ENCODE peak calls at places on chromosomes 6 and 20, in nine cellular contexts. One of them, this sample, is unnamed.
A peak's percentile ranks its signal among the peaks of the same experiment; 100 is the strongest.

GRCh38 chr20:60138263-60139127 is 180.3 kb downstream of the CDH26 start:
- DNase-seq in astrocyte of the spinal cord: peak; percentile 26
- DNase-seq in neural crest cell: no peak
- DNase-seq in heart left ventricle: peak; percentile 60
- DNase-seq in omental fat pad: no peak
- DNase-seq in pancreas: peak; percentile 49
- DNase-seq in choroid plexus epithelial cell: peak; percentile 32
- DNase-seq in AG09319: no peak
- DNase-seq in WTC11: no peak
- DNase-seq in this sample: no peak

GRCh38 chr6:138257638-138258040 is 39.3 kb upstream of the PBOV1 start:
- DNase-seq in heart left ventricle: no peak
- DNase-seq in WTC11: no peak
- DNase-seq in astrocyte of the spinal cord: no peak
- DNase-seq in neural crest cell: no peak
- DNase-seq in omental fat pad: no peak
- DNase-seq in pancreas: no peak
- DNase-seq in choroid plexus epithelial cell: no peak
- DNase-seq in AG09319: no peak
- DNase-seq in this sample: no peak

GRCh38 chr6:52304917-52305316 is 20.4 kb upstream of the MCM3 start:
- DNase-seq in neural crest cell: no peak
- DNase-seq in WTC11: no peak
- DNase-seq in AG09319: no peak
- DNase-seq in omental fat pad: no peak
- DNase-seq in heart left ventricle: no peak
- DNase-seq in pancreas: no peak
- DNase-seq in choroid plexus epithelial cell: peak; percentile 64
- DNase-seq in astrocyte of the spinal cord: peak; percentile 33
- DNase-seq in this sample: no peak

GRCh38 chr6:48973486-48973885 is 489.6 kb downstream of the MMUT start:
- DNase-seq in heart left ventricle: no peak
- DNase-seq in AG09319: no peak
- DNase-seq in choroid plexus epithelial cell: peak; percentile 60
- DNase-seq in astrocyte of the spinal cord: no peak
- DNase-seq in pancreas: no peak
- DNase-seq in WTC11: no peak
- DNase-seq in omental fat pad: no peak
- DNase-seq in neural crest cell: no peak
- DNase-seq in this sample: no peak

GRCh38 chr6:41424370-41425058 is 89.1 kb downstream of the NCR2 start:
- DNase-seq in omental fat pad: peak; percentile 95
- DNase-seq in astrocyte of the spinal cord: peak; percentile 80
- DNase-seq in heart left ventricle: peak; percentile 73
- DNase-seq in choroid plexus epithelial cell: peak; percentile 90
- DNase-seq in AG09319: peak; percentile 31
- DNase-seq in neural crest cell: peak; percentile 97
- DNase-seq in pancreas: peak; percentile 84
- DNase-seq in WTC11: peak; percentile 91
- DNase-seq in this sample: no peak

GRCh38 chr20:8187740-8188139 is 55.7 kb downstream of the PLCB1 start:
- DNase-seq in AG09319: no peak
- DNase-seq in pancreas: no peak
- DNase-seq in astrocyte of the spinal cord: no peak
- DNase-seq in neural crest cell: no peak
- DNase-seq in WTC11: no peak
- DNase-seq in choroid plexus epithelial cell: no peak
- DNase-seq in heart left ventricle: no peak
- DNase-seq in omental fat pad: no peak
- DNase-seq in this sample: no peak

GRCh38 chr20:61654726-61655125 is 402.7 kb downstream of the CDH4 start:
- DNase-seq in choroid plexus epithelial cell: no peak
- DNase-seq in omental fat pad: no peak
- DNase-seq in AG09319: no peak
- DNase-seq in heart left ventricle: no peak
- DNase-seq in astrocyte of the spinal cord: no peak
- DNase-seq in neural crest cell: no peak
- DNase-seq in pancreas: no peak
- DNase-seq in WTC11: no peak
- DNase-seq in this sample: no peak

GRCh38 chr6:109229536-109229935 is 134.2 kb downstream of the CEP57L1 start:
- DNase-seq in heart left ventricle: no peak
- DNase-seq in pancreas: no peak
- DNase-seq in omental fat pad: no peak
- DNase-seq in WTC11: no peak
- DNase-seq in choroid plexus epithelial cell: no peak
- DNase-seq in astrocyte of the spinal cord: no peak
- DNase-seq in neural crest cell: no peak
- DNase-seq in AG09319: no peak
- DNase-seq in this sample: no peak

GRCh38 chr6:78131521-78131920 is 478.7 kb downstream of the MEI4 start:
- DNase-seq in heart left ventricle: no peak
- DNase-seq in neural crest cell: no peak
- DNase-seq in choroid plexus epithelial cell: no peak
- DNase-seq in WTC11: no peak
- DNase-seq in pancreas: no peak
- DNase-seq in omental fat pad: no peak
- DNase-seq in astrocyte of the spinal cord: no peak
- DNase-seq in AG09319: no peak
- DNase-seq in this sample: no peak

GRCh38 chr6:155093430-155093829 is 98.3 kb downstream of the TIAM2 start:
- DNase-seq in pancreas: no peak
- DNase-seq in omental fat pad: no peak
- DNase-seq in heart left ventricle: no peak
- DNase-seq in astrocyte of the spinal cord: no peak
- DNase-seq in AG09319: no peak
- DNase-seq in neural crest cell: no peak
- DNase-seq in WTC11: no peak
- DNase-seq in choroid plexus epithelial cell: peak; percentile 35
- DNase-seq in this sample: no peak

GRCh38 chr20:62888910-62889309 is 27.3 kb upstream of the TCFL5 start:
- DNase-seq in WTC11: no peak
- DNase-seq in astrocyte of the spinal cord: no peak
- DNase-seq in omental fat pad: no peak
- DNase-seq in pancreas: no peak
- DNase-seq in neural crest cell: no peak
- DNase-seq in AG09319: no peak
- DNase-seq in choroid plexus epithelial cell: no peak
- DNase-seq in heart left ventricle: no peak
- DNase-seq in this sample: no peak

DNA sequence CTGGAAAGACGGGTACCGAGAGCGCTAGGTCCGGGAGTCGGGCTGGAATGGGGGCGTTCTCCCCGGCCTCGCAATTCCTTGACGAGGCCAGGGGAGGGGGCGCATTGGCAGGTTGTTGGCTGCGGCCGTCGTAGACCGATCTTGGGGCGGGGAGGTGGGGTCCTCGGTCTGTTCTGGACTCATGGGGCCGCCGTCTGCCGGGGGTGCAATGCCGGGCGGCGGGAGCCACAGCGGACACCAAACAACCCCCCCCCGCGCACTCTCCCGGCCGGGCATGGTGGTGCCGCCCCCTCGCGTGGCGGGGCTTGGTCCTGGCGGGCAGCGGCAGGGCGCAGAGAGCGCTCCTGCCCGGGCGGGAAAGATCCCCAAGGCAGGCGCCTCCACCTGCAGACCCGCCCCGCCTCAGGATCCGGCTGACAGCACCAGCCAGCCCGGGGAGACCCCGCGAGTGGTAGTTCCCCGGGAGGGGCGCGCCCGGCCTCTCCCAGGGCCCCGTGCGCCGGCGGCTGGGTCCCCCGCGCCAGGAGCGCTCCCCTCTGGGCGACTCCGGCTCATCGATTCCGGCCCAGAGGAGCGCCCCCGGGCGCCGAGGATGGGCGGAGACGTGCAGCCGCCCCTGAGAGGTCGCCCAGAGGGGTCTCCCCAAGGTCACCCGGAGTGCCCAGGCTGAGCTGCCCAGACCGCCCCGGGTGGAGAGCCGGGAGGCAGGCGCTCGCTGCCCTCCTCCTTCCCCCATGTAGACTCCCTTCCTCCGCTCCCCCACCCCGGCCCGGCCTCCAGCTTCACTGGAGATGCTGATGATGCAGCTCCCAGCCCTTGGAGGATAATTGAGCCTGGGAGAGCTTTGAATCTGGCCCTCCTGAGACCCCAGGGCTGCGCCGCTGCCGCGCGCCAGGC is 709 bp downstream of the PPP1R16B start:
- DNase-seq in astrocyte of the spinal cord: no peak
- DNase-seq in AG09319: no peak
- DNase-seq in WTC11: peak; percentile 44
- DNase-seq in neural crest cell: peak; percentile 23
- DNase-seq in heart left ventricle: no peak
- DNase-seq in choroid plexus epithelial cell: no peak
- DNase-seq in pancreas: no peak
- DNase-seq in omental fat pad: no peak
- DNase-seq in this sample: no peak
- TF ChIP-seq CTCF in astrocyte of the spinal cord: no peak
- TF ChIP-seq CTCF in AG09319: no peak
- TF ChIP-seq CTCF in WTC11: no peak
- TF ChIP-seq CTCF in neural crest cell: no peak
- TF ChIP-seq CTCF in heart left ventricle: no peak
- TF ChIP-seq CTCF in choroid plexus epithelial cell: no peak
- TF ChIP-seq CTCF in pancreas: no peak
- TF ChIP-seq CTCF in omental fat pad: no peak
- TF ChIP-seq CTCF in this sample: no peak

GRCh38 chr20:56179051-56179450 is 69.5 kb upstream of the MC3R start:
- DNase-seq in astrocyte of the spinal cord: no peak
- DNase-seq in WTC11: no peak
- DNase-seq in omental fat pad: no peak
- DNase-seq in pancreas: no peak
- DNase-seq in choroid plexus epithelial cell: no peak
- DNase-seq in heart left ventricle: no peak
- DNase-seq in AG09319: no peak
- DNase-seq in neural crest cell: no peak
- DNase-seq in this sample: no peak

GRCh38 chr20:56174416-56174815 is 74.1 kb upstream of the MC3R start:
- DNase-seq in astrocyte of the spinal cord: no peak
- DNase-seq in neural crest cell: no peak
- DNase-seq in pancreas: no peak
- DNase-seq in WTC11: no peak
- DNase-seq in omental fat pad: no peak
- DNase-seq in choroid plexus epithelial cell: no peak
- DNase-seq in heart left ventricle: no peak
- DNase-seq in AG09319: no peak
- DNase-seq in this sample: no peak

GRCh38 chr20:56181593-56181992 is 66.9 kb upstream of the MC3R start:
- DNase-seq in omental fat pad: no peak
- DNase-seq in neural crest cell: no peak
- DNase-seq in WTC11: no peak
- DNase-seq in AG09319: no peak
- DNase-seq in astrocyte of the spinal cord: no peak
- DNase-seq in heart left ventricle: no peak
- DNase-seq in choroid plexus epithelial cell: no peak
- DNase-seq in pancreas: no peak
- DNase-seq in this sample: no peak

GRCh38 chr20:56175884-56176283 is 72.6 kb upstream of the MC3R start:
- DNase-seq in heart left ventricle: no peak
- DNase-seq in pancreas: no peak
- DNase-seq in omental fat pad: no peak
- DNase-seq in WTC11: no peak
- DNase-seq in AG09319: no peak
- DNase-seq in neural crest cell: no peak
- DNase-seq in choroid plexus epithelial cell: no peak
- DNase-seq in astrocyte of the spinal cord: no peak
- DNase-seq in this sample: no peak

DNA sequence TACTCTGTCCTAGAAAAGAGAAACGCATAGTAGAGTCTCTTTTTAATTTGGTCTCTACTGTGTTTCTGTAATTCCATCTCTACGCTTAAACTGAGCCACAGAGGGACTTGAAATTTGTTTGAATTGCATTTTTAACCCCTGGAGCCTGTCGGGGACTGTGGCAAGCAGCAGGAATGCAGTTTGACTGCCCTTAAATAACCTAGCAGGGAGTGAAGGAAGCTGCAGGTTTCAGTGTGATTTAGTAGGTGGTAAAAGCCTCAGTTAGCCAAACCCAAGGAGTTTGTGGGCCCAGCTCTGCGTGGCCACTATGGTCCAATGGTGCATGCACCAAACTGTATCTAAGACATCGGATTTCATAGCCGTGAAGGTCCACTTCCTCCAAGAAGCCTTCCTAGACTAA is 70.3 kb upstream of the MC3R start:
- DNase-seq in AG09319: no peak
- DNase-seq in pancreas: no peak
- DNase-seq in heart left ventricle: no peak
- DNase-seq in WTC11: no peak
- DNase-seq in choroid plexus epithelial cell: no peak
- DNase-seq in neural crest cell: no peak
- DNase-seq in omental fat pad: no peak
- DNase-seq in astrocyte of the spinal cord: no peak
- DNase-seq in this sample: no peak
- TF ChIP-seq CTCF in AG09319: no peak
- TF ChIP-seq CTCF in pancreas: no peak
- TF ChIP-seq CTCF in heart left ventricle: no peak
- TF ChIP-seq CTCF in WTC11: no peak
- TF ChIP-seq CTCF in choroid plexus epithelial cell: no peak
- TF ChIP-seq CTCF in neural crest cell: no peak
- TF ChIP-seq CTCF in omental fat pad: no peak
- TF ChIP-seq CTCF in astrocyte of the spinal cord: no peak
- TF ChIP-seq CTCF in this sample: no peak

DNA sequence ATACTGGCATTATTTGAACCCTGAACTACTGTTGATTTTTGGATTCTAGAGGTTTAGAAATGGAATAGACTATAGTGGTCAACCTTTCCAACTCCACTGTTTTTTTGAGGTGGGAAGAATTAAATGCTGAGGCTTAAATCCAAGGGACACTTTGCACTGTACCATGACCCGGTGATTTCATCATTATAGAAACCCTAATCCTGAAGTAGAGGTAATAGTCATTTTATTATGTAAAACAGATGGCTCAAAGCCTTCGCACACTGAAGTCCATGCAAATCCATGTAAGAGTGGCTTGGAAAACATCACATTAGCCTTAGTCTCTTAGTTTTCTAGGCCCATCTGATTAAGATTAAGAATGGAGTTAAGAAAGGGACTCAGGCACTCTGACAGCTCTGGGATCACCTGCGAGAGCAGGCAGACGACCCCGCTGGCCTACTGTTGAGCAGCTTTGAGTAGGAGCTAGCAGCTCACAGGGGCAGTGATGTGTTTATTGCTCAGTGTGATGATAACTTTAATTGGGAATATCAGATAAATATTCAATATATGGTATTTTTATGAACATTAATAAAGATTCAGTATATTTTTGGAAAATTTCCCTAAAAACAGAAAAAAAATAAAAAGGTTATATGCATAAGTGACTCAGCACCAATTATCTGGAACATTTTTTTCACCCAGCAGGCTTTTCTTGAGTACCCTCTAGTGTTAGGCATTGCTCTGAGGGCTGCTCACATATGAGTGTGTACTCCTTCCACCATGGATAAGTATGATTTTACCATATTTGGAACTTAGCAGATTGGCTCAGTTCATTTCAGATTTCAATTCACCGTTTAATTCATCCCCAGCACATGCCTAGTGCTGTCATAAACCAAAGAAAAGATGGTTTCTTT is 13.4 kb downstream of the SLX4IP start:
- DNase-seq in omental fat pad: no peak
- DNase-seq in pancreas: no peak
- DNase-seq in heart left ventricle: no peak
- DNase-seq in AG09319: no peak
- DNase-seq in neural crest cell: no peak
- DNase-seq in WTC11: no peak
- DNase-seq in choroid plexus epithelial cell: peak; percentile 50
- DNase-seq in astrocyte of the spinal cord: no peak
- DNase-seq in this sample: no peak
- TF ChIP-seq CTCF in omental fat pad: no peak
- TF ChIP-seq CTCF in pancreas: no peak
- TF ChIP-seq CTCF in heart left ventricle: no peak
- TF ChIP-seq CTCF in AG09319: peak; percentile 7
- TF ChIP-seq CTCF in neural crest cell: no peak
- TF ChIP-seq CTCF in WTC11: no peak
- TF ChIP-seq CTCF in choroid plexus epithelial cell: peak; percentile 12
- TF ChIP-seq CTCF in astrocyte of the spinal cord: no peak
- TF ChIP-seq CTCF in this sample: no peak

GRCh38 chr6:62891065-62891647 is 320.1 kb upstream of the FKBP1C start:
- DNase-seq in heart left ventricle: no peak
- DNase-seq in astrocyte of the spinal cord: no peak
- DNase-seq in WTC11: no peak
- DNase-seq in pancreas: no peak
- DNase-seq in omental fat pad: no peak
- DNase-seq in choroid plexus epithelial cell: peak; percentile 1
- DNase-seq in AG09319: no peak
- DNase-seq in neural crest cell: no peak
- DNase-seq in this sample: no peak
- TF ChIP-seq CTCF in heart left ventricle: peak; percentile 38
- TF ChIP-seq CTCF in astrocyte of the spinal cord: no peak
- TF ChIP-seq CTCF in WTC11: peak; percentile 24
- TF ChIP-seq CTCF in pancreas: peak; percentile 35
- TF ChIP-seq CTCF in omental fat pad: no peak
- TF ChIP-seq CTCF in choroid plexus epithelial cell: peak; percentile 26
- TF ChIP-seq CTCF in AG09319: peak; percentile 10
- TF ChIP-seq CTCF in neural crest cell: peak; percentile 81
- TF ChIP-seq CTCF in this sample: peak; percentile 48

This sample was measured in D721Med.